ENCODE peak calls at places on chromosomes 4 and X, in four cellular contexts. One of them, this sample, is unnamed.

GRCh38 chr4:78659264-78659663 is 107.7 kb downstream of the ANXA3 start:
- DNase-seq in coronary artery: no peak
- DNase-seq in fibroblast of pulmonary artery: peak; percentile 71
- DNase-seq in brain microvascular endothelial cell: no peak
- DNase-seq in this sample: no peak

GRCh38 chr4:82833696-82834313 is 35.2 kb upstream of the SCD5 start:
- DNase-seq in coronary artery: no peak
- DNase-seq in fibroblast of pulmonary artery: peak; percentile 79
- DNase-seq in brain microvascular endothelial cell: peak; percentile 85
- DNase-seq in this sample: peak; percentile 72

GRCh38 chr4:84403656-84404055 is 95.4 kb downstream of the NKX6-1 start:
- DNase-seq in fibroblast of pulmonary artery: no peak
- DNase-seq in coronary artery: no peak
- DNase-seq in brain microvascular endothelial cell: no peak
- DNase-seq in this sample: no peak

GRCh38 chr4:3461515-3462291 is 1.4 kb upstream of the DOK7 start:
- DNase-seq in fibroblast of pulmonary artery: peak; percentile 20
- DNase-seq in brain microvascular endothelial cell: no peak
- DNase-seq in coronary artery: peak; percentile 86
- DNase-seq in this sample: no peak

GRCh38 chrX:89034679-89035078 is 287.7 kb downstream of the CPXCR1 start:
- DNase-seq in fibroblast of pulmonary artery: no peak
- DNase-seq in brain microvascular endothelial cell: no peak
- DNase-seq in coronary artery: no peak
- DNase-seq in this sample: no peak

GRCh38 chr4:156784970-156785369 is 186.6 kb downstream of the PDGFC start:
- DNase-seq in fibroblast of pulmonary artery: no peak
- DNase-seq in coronary artery: no peak
- DNase-seq in brain microvascular endothelial cell: no peak
- DNase-seq in this sample: no peak

GRCh38 chr4:12679217-12679616 is 804.9 kb downstream of the RAB28 start:
- DNase-seq in coronary artery: no peak
- DNase-seq in brain microvascular endothelial cell: no peak
- DNase-seq in fibroblast of pulmonary artery: peak; percentile 8
- DNase-seq in this sample: no peak

GRCh38 chrX:155857561-155857960 is 23.6 kb upstream of the VAMP7 start:
- DNase-seq in coronary artery: no peak
- DNase-seq in fibroblast of pulmonary artery: peak; percentile 13
- DNase-seq in brain microvascular endothelial cell: no peak
- DNase-seq in this sample: no peak

GRCh38 chrX:101595739-101596419 is 21.9 kb downstream of the ARMCX6 start:
- DNase-seq in coronary artery: no peak
- DNase-seq in brain microvascular endothelial cell: peak; percentile 40
- DNase-seq in fibroblast of pulmonary artery: peak; percentile 81
- DNase-seq in this sample: no peak

GRCh38 chrX:109475174-109475891 is 6.6 kb downstream of the GUCY2F start:
- DNase-seq in fibroblast of pulmonary artery: peak; percentile 64
- DNase-seq in coronary artery: no peak
- DNase-seq in brain microvascular endothelial cell: peak; percentile 53
- DNase-seq in this sample: no peak

GRCh38 chr4:102780476-102781144 is 19.8 kb upstream of the MANBA start:
- DNase-seq in fibroblast of pulmonary artery: no peak
- DNase-seq in brain microvascular endothelial cell: peak; percentile 12
- DNase-seq in coronary artery: no peak
- DNase-seq in this sample: no peak

GRCh38 chrX:23383411-23383810 is 48.8 kb downstream of the PTCHD1 start:
- DNase-seq in brain microvascular endothelial cell: peak; percentile 35
- DNase-seq in coronary artery: no peak
- DNase-seq in fibroblast of pulmonary artery: peak; percentile 30
- DNase-seq in this sample: no peak

GRCh38 chr4:54737421-54737820 is 79.7 kb downstream of the KIT start:
- DNase-seq in brain microvascular endothelial cell: no peak
- DNase-seq in fibroblast of pulmonary artery: no peak
- DNase-seq in coronary artery: no peak
- DNase-seq in this sample: no peak

GRCh38 chr4:39855909-39856512 is 121.7 kb downstream of the PDS5A start:
- DNase-seq in fibroblast of pulmonary artery: peak; percentile 18
- DNase-seq in coronary artery: no peak
- DNase-seq in brain microvascular endothelial cell: peak; percentile 6
- DNase-seq in this sample: no peak

GRCh38 chrX:28697732-28698131 is 110.5 kb downstream of the IL1RAPL1 start:
- DNase-seq in coronary artery: no peak
- DNase-seq in fibroblast of pulmonary artery: no peak
- DNase-seq in brain microvascular endothelial cell: no peak
- DNase-seq in this sample: no peak

GRCh38 chr4:77636902-77637301 is 31.3 kb downstream of the CXCL13 start:
- DNase-seq in coronary artery: no peak
- DNase-seq in fibroblast of pulmonary artery: peak; percentile 90
- DNase-seq in brain microvascular endothelial cell: peak; percentile 93
- DNase-seq in this sample: peak; percentile 49

GRCh38 chr4:141637565-141637964 is 1.2 kb downstream of the IL15 start:
- DNase-seq in fibroblast of pulmonary artery: no peak
- DNase-seq in brain microvascular endothelial cell: no peak
- DNase-seq in coronary artery: no peak
- DNase-seq in this sample: no peak

GRCh38 chr4:81919238-81919637 is 447.5 kb upstream of the RASGEF1B start:
- DNase-seq in coronary artery: no peak
- DNase-seq in brain microvascular endothelial cell: peak; percentile 2
- DNase-seq in fibroblast of pulmonary artery: peak; percentile 6
- DNase-seq in this sample: no peak

GRCh38 chr4:174828845-174829701 is at the start of gene GLRA3:
- DNase-seq in brain microvascular endothelial cell: peak; percentile 54
- DNase-seq in coronary artery: no peak
- DNase-seq in fibroblast of pulmonary artery: peak; percentile 65
- DNase-seq in this sample: no peak

GRCh38 chrX:150765782-150766350 is 72.7 kb downstream of the MTMR1 start:
- DNase-seq in fibroblast of pulmonary artery: no peak
- DNase-seq in coronary artery: no peak
- DNase-seq in brain microvascular endothelial cell: no peak
- DNase-seq in this sample: no peak

GRCh38 chr4:7812921-7813320 is 126.7 kb downstream of the AFAP1 start:
- DNase-seq in coronary artery: peak; percentile 22
- DNase-seq in brain microvascular endothelial cell: no peak
- DNase-seq in fibroblast of pulmonary artery: no peak
- DNase-seq in this sample: no peak

GRCh38 chr4:11843927-11844326 is 415.2 kb upstream of the HS3ST1 start:
- DNase-seq in coronary artery: no peak
- DNase-seq in fibroblast of pulmonary artery: no peak
- DNase-seq in brain microvascular endothelial cell: no peak
- DNase-seq in this sample: no peak

GRCh38 chr4:81096566-81096965 is 66.1 kb downstream of the BMP3 start:
- DNase-seq in fibroblast of pulmonary artery: peak; percentile 3
- DNase-seq in coronary artery: no peak
- DNase-seq in brain microvascular endothelial cell: no peak
- DNase-seq in this sample: no peak

GRCh38 chr4:59484948-59485347 is 1715.2 kb upstream of the ADGRL3 start:
- DNase-seq in brain microvascular endothelial cell: no peak
- DNase-seq in fibroblast of pulmonary artery: no peak
- DNase-seq in coronary artery: no peak
- DNase-seq in this sample: no peak

GRCh38 chr4:165799384-165799815 is 73.6 kb upstream of the TLL1 start:
- DNase-seq in coronary artery: no peak
- DNase-seq in brain microvascular endothelial cell: no peak
- DNase-seq in fibroblast of pulmonary artery: no peak
- DNase-seq in this sample: no peak

GRCh38 chr4:76658231-76659102 is 223.4 kb downstream of the SHROOM3 start:
- DNase-seq in coronary artery: no peak
- DNase-seq in brain microvascular endothelial cell: no peak
- DNase-seq in fibroblast of pulmonary artery: peak; percentile 51
- DNase-seq in this sample: peak; percentile 84

GRCh38 chrX:27842867-27843266 is 35.1 kb downstream of the MAGEB10 start:
- DNase-seq in brain microvascular endothelial cell: no peak
- DNase-seq in coronary artery: no peak
- DNase-seq in fibroblast of pulmonary artery: no peak
- DNase-seq in this sample: no peak

GRCh38 chrX:23900220-23900797 is 7.4 kb downstream of the APOO start:
- DNase-seq in coronary artery: no peak
- DNase-seq in brain microvascular endothelial cell: no peak
- DNase-seq in fibroblast of pulmonary artery: no peak
- DNase-seq in this sample: no peak

GRCh38 chr4:139655116-139655515 is 10.5 kb upstream of the MGST2 start:
- DNase-seq in fibroblast of pulmonary artery: peak; percentile 82
- DNase-seq in coronary artery: no peak
- DNase-seq in brain microvascular endothelial cell: peak; percentile 31
- DNase-seq in this sample: no peak

GRCh38 chr4:87035881-87036509 is 101.2 kb downstream of the AFF1 start:
- DNase-seq in fibroblast of pulmonary artery: no peak
- DNase-seq in coronary artery: no peak
- DNase-seq in brain microvascular endothelial cell: no peak
- DNase-seq in this sample: no peak

GRCh38 chrX:43813898-43814297 is 68.4 kb downstream of the MAOB start:
- DNase-seq in brain microvascular endothelial cell: no peak
- DNase-seq in fibroblast of pulmonary artery: peak; percentile 14
- DNase-seq in coronary artery: no peak
- DNase-seq in this sample: no peak

GRCh38 chr4:99729186-99729585 is 71.6 kb upstream of the C4orf54 start:
- DNase-seq in brain microvascular endothelial cell: no peak
- DNase-seq in coronary artery: no peak
- DNase-seq in fibroblast of pulmonary artery: no peak
- DNase-seq in this sample: no peak

GRCh38 chr4:182778222-182778982 is 138.8 kb downstream of the DCTD start:
- DNase-seq in brain microvascular endothelial cell: no peak
- DNase-seq in fibroblast of pulmonary artery: no peak
- DNase-seq in coronary artery: no peak
- DNase-seq in this sample: no peak

GRCh38 chr4:177444911-177445736 is 2.9 kb upstream of the AGA start:
- DNase-seq in coronary artery: no peak
- DNase-seq in brain microvascular endothelial cell: no peak
- DNase-seq in fibroblast of pulmonary artery: no peak
- DNase-seq in this sample: no peak

DNA sequence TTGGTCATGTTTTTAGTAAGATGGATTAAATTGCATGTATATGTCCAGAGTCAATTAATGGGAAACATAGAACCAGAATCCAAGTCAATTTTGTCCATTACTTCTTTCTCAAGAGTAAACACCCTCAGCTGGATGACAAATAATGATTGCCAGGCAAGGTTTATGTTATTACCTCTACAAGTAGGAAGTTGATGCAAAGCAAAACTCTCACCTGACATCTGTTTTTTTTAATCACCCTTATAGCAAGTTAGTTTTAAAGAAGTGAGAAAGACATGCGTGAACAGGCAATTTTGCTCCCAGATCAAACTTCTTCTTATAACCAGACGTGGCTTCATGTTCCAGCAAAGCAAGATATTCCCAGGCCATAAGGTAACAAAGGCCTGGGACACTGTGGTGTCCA is 348.5 kb upstream of the FTHL17 start:
- DNase-seq in coronary artery: no peak
- DNase-seq in fibroblast of pulmonary artery: no peak
- DNase-seq in brain microvascular endothelial cell: no peak
- DNase-seq in this sample: no peak
- H3K4me3 ChIP-seq in coronary artery: no peak overlapping the region
- H3K4me3 ChIP-seq in fibroblast of pulmonary artery: no peak overlapping the region
- H3K4me3 ChIP-seq in brain microvascular endothelial cell: no peak overlapping the region
- H3K4me3 ChIP-seq in this sample: no peak overlapping the region

GRCh38 chr4:96483308-96484030 is 643.6 kb downstream of the PDHA2 start:
- DNase-seq in brain microvascular endothelial cell: no peak
- DNase-seq in coronary artery: no peak
- DNase-seq in fibroblast of pulmonary artery: no peak
- DNase-seq in this sample: no peak
- TF ChIP-seq CTCF in brain microvascular endothelial cell: peak; percentile 24
- TF ChIP-seq CTCF in coronary artery: no peak
- TF ChIP-seq CTCF in fibroblast of pulmonary artery: no peak
- TF ChIP-seq CTCF in this sample: no peak

DNA sequence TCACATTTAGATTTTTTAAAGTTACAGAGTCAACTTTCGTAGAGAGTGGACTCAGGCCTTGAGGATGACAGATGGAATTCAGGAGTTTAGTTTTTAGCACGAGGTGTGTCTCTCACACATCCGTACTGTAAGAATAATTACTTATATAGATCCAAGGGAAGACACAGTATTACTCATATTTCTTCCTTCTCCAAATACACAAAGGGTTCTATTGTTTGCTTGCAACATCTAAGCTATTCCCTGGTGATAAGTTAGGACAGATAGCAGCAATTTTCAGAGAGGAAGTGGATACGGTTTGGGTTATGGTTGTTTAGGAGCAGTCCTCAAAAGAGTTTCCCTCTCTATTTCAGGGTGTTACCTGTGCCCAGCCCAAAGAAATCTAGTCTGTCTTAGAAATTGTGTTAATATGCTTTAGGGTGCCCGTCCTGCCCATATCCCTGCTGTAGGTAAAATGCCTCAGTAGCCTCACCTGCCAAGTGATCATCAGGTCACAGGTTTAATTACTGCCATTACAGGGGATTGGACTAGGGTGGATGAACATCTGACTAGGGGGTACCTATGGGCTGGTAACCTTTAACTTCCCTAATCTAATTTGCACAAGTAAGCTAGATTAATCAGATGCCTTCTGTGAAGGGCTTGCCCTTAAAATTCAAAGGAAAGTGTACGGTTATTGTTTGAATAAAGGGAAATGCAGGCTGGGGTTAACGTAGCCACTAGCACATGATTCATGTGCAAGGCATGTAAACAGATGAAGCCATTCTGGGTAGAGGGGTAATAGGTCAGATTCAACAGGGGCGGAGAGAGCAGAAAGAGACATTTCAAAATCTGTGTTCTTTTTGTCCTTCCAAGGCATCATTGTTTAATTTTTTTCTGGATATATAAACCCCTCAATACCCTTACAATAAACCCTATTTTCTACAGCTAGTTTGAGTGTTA is 8.7 kb upstream of the PPP3CA start:
- DNase-seq in fibroblast of pulmonary artery: peak; percentile 89
- DNase-seq in coronary artery: no peak
- DNase-seq in brain microvascular endothelial cell: peak; percentile 77
- DNase-seq in this sample: peak; percentile 53
- H3K4me3 ChIP-seq in fibroblast of pulmonary artery: peak overlapping the region; percentile 13
- H3K4me3 ChIP-seq in coronary artery: no peak overlapping the region
- H3K4me3 ChIP-seq in brain microvascular endothelial cell: no peak overlapping the region
- H3K4me3 ChIP-seq in this sample: no peak overlapping the region

GRCh38 chrX:136907626-136908025 is 27.1 kb upstream of the RBMX start:
- DNase-seq in brain microvascular endothelial cell: no peak
- DNase-seq in coronary artery: no peak
- DNase-seq in fibroblast of pulmonary artery: peak; percentile 3
- DNase-seq in this sample: no peak

GRCh38 chrX:136906921-136907510 is 26.5 kb upstream of the RBMX start:
- DNase-seq in brain microvascular endothelial cell: no peak
- DNase-seq in coronary artery: no peak
- DNase-seq in fibroblast of pulmonary artery: no peak
- DNase-seq in this sample: no peak

GRCh38 chrX:136910565-136911040 is 30.1 kb upstream of the RBMX start:
- DNase-seq in coronary artery: no peak
- DNase-seq in brain microvascular endothelial cell: no peak
- DNase-seq in fibroblast of pulmonary artery: peak; percentile 16
- DNase-seq in this sample: no peak

GRCh38 chrX:136909706-136910564 is 29.4 kb upstream of the RBMX start:
- DNase-seq in coronary artery: peak; percentile 89
- DNase-seq in brain microvascular endothelial cell: peak; percentile 89
- DNase-seq in fibroblast of pulmonary artery: peak; percentile 96
- DNase-seq in this sample: peak; percentile 50

GRCh38 chrX:136909119-136909705 is 28.7 kb upstream of the RBMX start:
- DNase-seq in coronary artery: peak; percentile 89
- DNase-seq in fibroblast of pulmonary artery: peak; percentile 79
- DNase-seq in brain microvascular endothelial cell: peak; percentile 48
- DNase-seq in this sample: no peak
- TF ChIP-seq CTCF in coronary artery: no peak
- TF ChIP-seq CTCF in fibroblast of pulmonary artery: no peak
- TF ChIP-seq CTCF in brain microvascular endothelial cell: no peak
- TF ChIP-seq CTCF in this sample: no peak

GRCh38 chrX:65596270-65596669 is 61.7 kb upstream of the LAS1L start:
- DNase-seq in fibroblast of pulmonary artery: peak; percentile 50
- DNase-seq in coronary artery: no peak
- DNase-seq in brain microvascular endothelial cell: peak; percentile 22
- DNase-seq in this sample: no peak
- H3K4me3 ChIP-seq in fibroblast of pulmonary artery: no peak overlapping the region
- H3K4me3 ChIP-seq in coronary artery: no peak overlapping the region
- H3K4me3 ChIP-seq in brain microvascular endothelial cell: no peak overlapping the region
- H3K4me3 ChIP-seq in this sample: no peak overlapping the region

This sample was measured in AG04449.